ENCODE peak calls at places on chromosome 22, in four cellular contexts. One of them, this sample, is unnamed.

GRCh38 chr22:27990451-27990840 is 71.4 kb upstream of the PITPNB start:
- DNase-seq in fibroblast of lung: no peak
- DNase-seq in hepatocyte: no peak
- DNase-seq in ELF-1: no peak
- DNase-seq in this sample: no peak

GRCh38 chr22:21624880-21625791 is 4.7 kb downstream of the YDJC start:
- DNase-seq in fibroblast of lung: no peak
- DNase-seq in hepatocyte: no peak
- DNase-seq in ELF-1: no peak
- DNase-seq in this sample: no peak

GRCh38 chr22:35258144-35258988 is 1.1 kb downstream of the HMGXB4 start:
- DNase-seq in fibroblast of lung: peak
- DNase-seq in hepatocyte: peak
- DNase-seq in ELF-1: peak
- DNase-seq in this sample: peak

GRCh38 chr22:33984741-33985287 is 64.5 kb upstream of the LARGE1 start:
- DNase-seq in fibroblast of lung: no peak
- DNase-seq in hepatocyte: no peak
- DNase-seq in ELF-1: no peak
- DNase-seq in this sample: no peak

GRCh38 chr22:19497245-19497644 is 17.5 kb downstream of the CDC45 start:
- DNase-seq in fibroblast of lung: peak
- DNase-seq in hepatocyte: no peak
- DNase-seq in ELF-1: no peak
- DNase-seq in this sample: peak

GRCh38 chr22:44935724-44936123 is 74.1 kb downstream of the PHF21B start:
- DNase-seq in fibroblast of lung: no peak
- DNase-seq in hepatocyte: no peak
- DNase-seq in ELF-1: no peak
- DNase-seq in this sample: no peak

GRCh38 chr22:50445880-50446707 is 28.7 kb downstream of the SBF1 start:
- DNase-seq in fibroblast of lung: no peak
- DNase-seq in hepatocyte: no peak
- DNase-seq in ELF-1: no peak
- DNase-seq in this sample: no peak

GRCh38 chr22:36327922-36328551 is 59.7 kb downstream of the MYH9 start:
- DNase-seq in fibroblast of lung: peak
- DNase-seq in hepatocyte: peak
- DNase-seq in ELF-1: no peak
- DNase-seq in this sample: peak

GRCh38 chr22:38412435-38413084 is 42.4 kb downstream of the KCNJ4 start:
- DNase-seq in fibroblast of lung: no peak
- DNase-seq in hepatocyte: peak
- DNase-seq in ELF-1: peak
- DNase-seq in this sample: peak

GRCh38 chr22:36745301-36745995 is 30.5 kb downstream of the IFT27 start:
- DNase-seq in fibroblast of lung: no peak
- DNase-seq in hepatocyte: no peak
- DNase-seq in ELF-1: no peak
- DNase-seq in this sample: no peak

GRCh38 chr22:38862375-38863329 is 9.4 kb downstream of the CBX6 start:
- DNase-seq in fibroblast of lung: peak
- DNase-seq in hepatocyte: peak
- DNase-seq in ELF-1: no peak
- DNase-seq in this sample: no peak

GRCh38 chr22:37313376-37314314 is 31.3 kb downstream of the CYTH4 start:
- DNase-seq in fibroblast of lung: no peak
- DNase-seq in hepatocyte: no peak
- DNase-seq in ELF-1: no peak
- DNase-seq in this sample: no peak

GRCh38 chr22:19824197-19825015 is 30.3 kb downstream of the GNB1L start:
- DNase-seq in fibroblast of lung: no peak
- DNase-seq in hepatocyte: peak
- DNase-seq in ELF-1: peak
- DNase-seq in this sample: no peak

This sample was measured in left kidney.